ENCODE peak calls at places on chromosome 20, in eight cellular contexts. One of them, this sample, is unnamed.

GRCh38 chr20:46021361-46022359 is 7.4 kb upstream of the SLC12A5 start:
- DNase-seq in SK-N-MC: no peak
- DNase-seq in suprapubic skin: no peak
- DNase-seq in HCT116: no peak
- DNase-seq in HL-60: peak
- DNase-seq in stomach: peak
- DNase-seq in spleen: peak
- DNase-seq in HepG2: peak
- DNase-seq in this sample: no peak

GRCh38 chr20:354298-354977 is 7.5 kb downstream of the NRSN2 start:
- DNase-seq in SK-N-MC: no peak
- DNase-seq in suprapubic skin: peak
- DNase-seq in HCT116: peak
- DNase-seq in HL-60: peak
- DNase-seq in stomach: peak
- DNase-seq in spleen: peak
- DNase-seq in HepG2: peak
- DNase-seq in this sample: peak

GRCh38 chr20:19620471-19620870 is 137.6 kb upstream of the RIN2 start:
- DNase-seq in SK-N-MC: no peak
- DNase-seq in suprapubic skin: no peak
- DNase-seq in HCT116: no peak
- DNase-seq in HL-60: no peak
- DNase-seq in stomach: no peak
- DNase-seq in spleen: no peak
- DNase-seq in HepG2: peak
- DNase-seq in this sample: no peak

GRCh38 chr20:6966721-6967120 is 199.2 kb downstream of the BMP2 start:
- DNase-seq in SK-N-MC: no peak
- DNase-seq in suprapubic skin: no peak
- DNase-seq in HCT116: no peak
- DNase-seq in HL-60: no peak
- DNase-seq in stomach: no peak
- DNase-seq in spleen: no peak
- DNase-seq in HepG2: no peak
- DNase-seq in this sample: no peak

GRCh38 chr20:48769111-48769879 is 58.5 kb downstream of the PREX1 start:
- DNase-seq in SK-N-MC: no peak
- DNase-seq in suprapubic skin: peak
- DNase-seq in HCT116: no peak
- DNase-seq in HL-60: peak
- DNase-seq in stomach: peak
- DNase-seq in spleen: peak
- DNase-seq in HepG2: no peak
- DNase-seq in this sample: no peak

GRCh38 chr20:47365023-47365764 is 8.7 kb upstream of the ZMYND8 start:
- DNase-seq in SK-N-MC: no peak
- DNase-seq in suprapubic skin: no peak
- DNase-seq in HCT116: no peak
- DNase-seq in HL-60: no peak
- DNase-seq in stomach: no peak
- DNase-seq in spleen: peak
- DNase-seq in HepG2: no peak
- DNase-seq in this sample: no peak

GRCh38 chr20:17873410-17874270 is 95.0 kb downstream of the SNX5 start:
- DNase-seq in SK-N-MC: peak
- DNase-seq in suprapubic skin: peak
- DNase-seq in HCT116: peak
- DNase-seq in HL-60: no peak
- DNase-seq in stomach: peak
- DNase-seq in spleen: peak
- DNase-seq in HepG2: peak
- DNase-seq in this sample: peak

GRCh38 chr20:45798935-45799642 is 7.3 kb downstream of the DNTTIP1 start:
- DNase-seq in SK-N-MC: no peak
- DNase-seq in suprapubic skin: no peak
- DNase-seq in HCT116: no peak
- DNase-seq in HL-60: peak
- DNase-seq in stomach: peak
- DNase-seq in spleen: no peak
- DNase-seq in HepG2: peak
- DNase-seq in this sample: no peak

GRCh38 chr20:23162887-23163286 is 76.8 kb upstream of the CD93 start:
- DNase-seq in SK-N-MC: no peak
- DNase-seq in suprapubic skin: no peak
- DNase-seq in HCT116: no peak
- DNase-seq in HL-60: no peak
- DNase-seq in stomach: no peak
- DNase-seq in spleen: no peak
- DNase-seq in HepG2: no peak
- DNase-seq in this sample: no peak

GRCh38 chr20:18634501-18634900 is 46.6 kb downstream of the DTD1 start:
- DNase-seq in SK-N-MC: no peak
- DNase-seq in suprapubic skin: no peak
- DNase-seq in HCT116: no peak
- DNase-seq in HL-60: no peak
- DNase-seq in stomach: no peak
- DNase-seq in spleen: no peak
- DNase-seq in HepG2: no peak
- DNase-seq in this sample: no peak

GRCh38 chr20:47576516-47577033 is 74.9 kb downstream of the NCOA3 start:
- DNase-seq in SK-N-MC: no peak
- DNase-seq in suprapubic skin: no peak
- DNase-seq in HCT116: peak
- DNase-seq in HL-60: peak
- DNase-seq in stomach: peak
- DNase-seq in spleen: no peak
- DNase-seq in HepG2: peak
- DNase-seq in this sample: peak

GRCh38 chr20:1417273-1417672 is 24.4 kb upstream of the FKBP1A start:
- DNase-seq in SK-N-MC: no peak
- DNase-seq in suprapubic skin: no peak
- DNase-seq in HCT116: peak
- DNase-seq in HL-60: no peak
- DNase-seq in stomach: no peak
- DNase-seq in spleen: no peak
- DNase-seq in HepG2: peak
- DNase-seq in this sample: no peak

GRCh38 chr20:37385659-37386504 is 39.9 kb downstream of the SRC start:
- DNase-seq in SK-N-MC: no peak
- DNase-seq in suprapubic skin: peak
- DNase-seq in HCT116: no peak
- DNase-seq in HL-60: no peak
- DNase-seq in stomach: no peak
- DNase-seq in spleen: peak
- DNase-seq in HepG2: no peak
- DNase-seq in this sample: no peak

GRCh38 chr20:37386505-37387201 is 40.7 kb downstream of the SRC start:
- DNase-seq in SK-N-MC: no peak
- DNase-seq in suprapubic skin: no peak
- DNase-seq in HCT116: no peak
- DNase-seq in HL-60: no peak
- DNase-seq in stomach: no peak
- DNase-seq in spleen: peak
- DNase-seq in HepG2: no peak
- DNase-seq in this sample: no peak

GRCh38 chr20:37385176-37385575 is 39.2 kb downstream of the SRC start:
- DNase-seq in SK-N-MC: no peak
- DNase-seq in suprapubic skin: peak
- DNase-seq in HCT116: no peak
- DNase-seq in HL-60: no peak
- DNase-seq in stomach: no peak
- DNase-seq in spleen: peak
- DNase-seq in HepG2: no peak
- DNase-seq in this sample: no peak

GRCh38 chr20:37383229-37383989 is 37.5 kb downstream of the SRC start:
- DNase-seq in SK-N-MC: no peak
- DNase-seq in suprapubic skin: peak
- DNase-seq in HCT116: peak
- DNase-seq in HL-60: no peak
- DNase-seq in stomach: peak
- DNase-seq in spleen: peak
- DNase-seq in HepG2: no peak
- DNase-seq in this sample: no peak

GRCh38 chr20:37384683-37385174 is 38.8 kb downstream of the SRC start:
- DNase-seq in SK-N-MC: no peak
- DNase-seq in suprapubic skin: peak
- DNase-seq in HCT116: no peak
- DNase-seq in HL-60: peak
- DNase-seq in stomach: peak
- DNase-seq in spleen: peak
- DNase-seq in HepG2: no peak
- DNase-seq in this sample: peak
- TF ChIP-seq POLR2AphosphoS5 in SK-N-MC: no peak
- TF ChIP-seq POLR2AphosphoS5 in suprapubic skin: peak
- TF ChIP-seq POLR2AphosphoS5 in HCT116: peak
- TF ChIP-seq POLR2AphosphoS5 in HL-60: no peak
- TF ChIP-seq POLR2AphosphoS5 in stomach: no peak
- TF ChIP-seq POLR2AphosphoS5 in spleen: peak
- TF ChIP-seq POLR2AphosphoS5 in HepG2: no peak
- TF ChIP-seq POLR2AphosphoS5 in this sample: peak

DNA sequence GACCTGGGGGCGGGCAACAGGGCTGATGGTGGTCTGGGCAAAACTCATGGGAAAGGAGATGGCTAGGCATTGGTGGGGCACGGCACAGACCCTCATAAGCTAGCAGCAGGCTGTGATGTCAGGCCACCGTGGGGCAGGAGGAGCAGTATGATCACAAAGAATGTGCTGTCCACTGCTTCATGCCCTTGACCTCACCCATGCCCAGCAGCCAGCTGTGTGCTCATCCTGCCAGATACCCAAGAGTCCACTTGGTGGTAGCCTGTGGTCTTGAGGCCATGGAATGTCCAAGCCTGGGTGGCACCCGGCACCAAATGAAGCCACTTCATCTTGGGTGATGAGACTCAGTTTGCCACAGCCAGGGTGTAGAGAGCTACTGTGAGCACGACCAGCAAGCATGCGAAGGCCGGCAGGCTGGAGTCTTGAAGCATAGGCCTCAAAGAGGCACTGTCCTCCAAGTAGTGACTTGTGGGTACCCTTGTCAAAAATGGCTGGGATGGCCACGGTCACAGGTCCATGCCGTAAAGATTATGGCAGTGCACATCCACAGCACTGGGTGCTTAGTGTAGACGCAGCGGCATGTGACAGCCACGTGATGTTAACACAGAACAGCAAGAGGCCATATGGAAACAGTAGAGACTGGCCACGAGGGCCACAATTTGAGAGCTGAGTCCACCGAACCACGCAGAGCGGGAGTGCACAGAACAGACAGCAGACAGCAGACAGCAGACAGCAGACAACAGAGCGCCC is 19.0 kb downstream of the PLAGL2 start:
- DNase-seq in SK-N-MC: no peak
- DNase-seq in suprapubic skin: no peak
- DNase-seq in HCT116: no peak
- DNase-seq in HL-60: no peak
- DNase-seq in stomach: no peak
- DNase-seq in spleen: no peak
- DNase-seq in HepG2: no peak
- DNase-seq in this sample: no peak
- H3K27ac ChIP-seq in SK-N-MC: no peak
- H3K27ac ChIP-seq in suprapubic skin: no peak
- H3K27ac ChIP-seq in HCT116: no peak
- H3K27ac ChIP-seq in HL-60: no peak
- H3K27ac ChIP-seq in stomach: peak
- H3K27ac ChIP-seq in spleen: no peak
- H3K27ac ChIP-seq in HepG2: no peak
- H3K27ac ChIP-seq in this sample: peak

GRCh38 chr20:50579511-50579910 is 69.3 kb downstream of the PTPN1 start:
- DNase-seq in SK-N-MC: no peak
- DNase-seq in suprapubic skin: peak
- DNase-seq in HCT116: no peak
- DNase-seq in HL-60: no peak
- DNase-seq in stomach: no peak
- DNase-seq in spleen: peak
- DNase-seq in HepG2: no peak
- DNase-seq in this sample: no peak

GRCh38 chr20:50580842-50581544 is 70.8 kb downstream of the PTPN1 start:
- DNase-seq in SK-N-MC: no peak
- DNase-seq in suprapubic skin: no peak
- DNase-seq in HCT116: no peak
- DNase-seq in HL-60: no peak
- DNase-seq in stomach: no peak
- DNase-seq in spleen: peak
- DNase-seq in HepG2: no peak
- DNase-seq in this sample: no peak

GRCh38 chr20:50582092-50582491 is 71.9 kb downstream of the PTPN1 start:
- DNase-seq in SK-N-MC: no peak
- DNase-seq in suprapubic skin: no peak
- DNase-seq in HCT116: no peak
- DNase-seq in HL-60: no peak
- DNase-seq in stomach: no peak
- DNase-seq in spleen: peak
- DNase-seq in HepG2: no peak
- DNase-seq in this sample: no peak

GRCh38 chr20:50578778-50579165 is 68.6 kb downstream of the PTPN1 start:
- DNase-seq in SK-N-MC: no peak
- DNase-seq in suprapubic skin: no peak
- DNase-seq in HCT116: no peak
- DNase-seq in HL-60: no peak
- DNase-seq in stomach: no peak
- DNase-seq in spleen: peak
- DNase-seq in HepG2: no peak
- DNase-seq in this sample: no peak

DNA sequence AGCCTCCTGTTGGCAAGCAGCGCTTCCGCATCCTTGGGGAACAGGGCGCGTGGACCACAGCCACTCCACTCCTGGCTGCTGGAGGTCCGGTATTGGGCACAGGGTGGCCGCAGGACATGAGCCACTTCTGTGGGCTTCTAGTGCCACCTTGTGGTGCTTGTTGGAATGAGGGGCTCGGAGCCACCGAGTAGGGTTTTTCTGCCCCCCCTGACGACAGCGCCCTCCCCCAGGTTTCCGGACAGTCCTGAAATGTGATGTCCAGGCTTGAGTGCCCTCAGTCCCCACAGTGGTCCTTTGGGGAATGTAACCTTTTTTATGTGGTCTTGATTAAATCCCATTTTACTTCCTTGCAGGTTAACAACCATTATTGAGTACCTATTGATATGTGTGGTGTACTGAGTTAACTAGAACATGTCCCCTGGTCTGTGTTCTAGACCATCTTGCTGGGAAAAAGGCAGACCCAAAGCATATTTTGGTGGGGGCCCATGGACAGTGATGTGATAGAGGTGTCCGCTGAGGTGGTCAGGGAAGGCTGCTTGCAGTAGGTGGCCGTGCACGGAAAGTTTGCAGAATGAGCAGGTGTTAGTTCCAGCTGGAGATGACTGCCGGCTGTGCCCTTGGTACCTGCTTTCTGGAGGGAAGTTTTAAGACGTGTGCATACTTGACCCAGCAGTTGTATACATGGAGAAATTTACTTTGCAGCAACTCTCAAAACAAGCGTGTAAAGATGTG is 70.0 kb downstream of the PTPN1 start:
- DNase-seq in SK-N-MC: no peak
- DNase-seq in suprapubic skin: peak
- DNase-seq in HCT116: peak
- DNase-seq in HL-60: peak
- DNase-seq in stomach: peak
- DNase-seq in spleen: peak
- DNase-seq in HepG2: peak
- DNase-seq in this sample: no peak
- TF ChIP-seq POLR2AphosphoS5 in SK-N-MC: no peak
- TF ChIP-seq POLR2AphosphoS5 in suprapubic skin: no peak
- TF ChIP-seq POLR2AphosphoS5 in HCT116: no peak
- TF ChIP-seq POLR2AphosphoS5 in HL-60: no peak
- TF ChIP-seq POLR2AphosphoS5 in stomach: no peak
- TF ChIP-seq POLR2AphosphoS5 in spleen: peak
- TF ChIP-seq POLR2AphosphoS5 in HepG2: no peak
- TF ChIP-seq POLR2AphosphoS5 in this sample: no peak

GRCh38 chr20:50689864-50690263 is 1.5 kb downstream of the RIPOR3 start:
- DNase-seq in SK-N-MC: peak
- DNase-seq in suprapubic skin: no peak
- DNase-seq in HCT116: no peak
- DNase-seq in HL-60: no peak
- DNase-seq in stomach: peak
- DNase-seq in spleen: no peak
- DNase-seq in HepG2: no peak
- DNase-seq in this sample: no peak
- H3K27ac ChIP-seq in SK-N-MC: peak
- H3K27ac ChIP-seq in suprapubic skin: peak
- H3K27ac ChIP-seq in HCT116: peak
- H3K27ac ChIP-seq in HL-60: no peak
- H3K27ac ChIP-seq in stomach: peak
- H3K27ac ChIP-seq in spleen: peak
- H3K27ac ChIP-seq in HepG2: no peak
- H3K27ac ChIP-seq in this sample: no peak

This sample was measured in breast epithelium.